ENCODE peak calls at places on chromosomes 3 and 15, in seven cellular contexts. I, N, C, V, Z, T and L are unnamed samples.
A peak's percentile ranks its signal among the peaks of the same experiment; 100 is the strongest.

GRCh38 chr3:69777582-69777967 is 38.3 kb downstream of the MITF start:
- DNase-seq in I (no peak), N (no peak), C (no peak), V (no peak), Z (no peak), T (no peak), L (no peak)

GRCh38 chr15:72939855-72940631 is 112.2 kb upstream of the NEO1 start:
- DNase-seq in I (no peak), N (no peak), C (no peak), V (no peak), Z (no peak), T (no peak), L (no peak)

GRCh38 chr15:58374147-58374546 is 57.6 kb upstream of the LIPC start:
- DNase-seq in I (no peak), N (no peak), C (no peak), V (no peak), Z (no peak), T (no peak), L (no peak)

GRCh38 chr3:9135930-9136525 is 113.4 kb downstream of the SRGAP3 start:
- DNase-seq in I (no peak), N (no peak), C (no peak), V (no peak), Z (peak; percentile 25), T (peak; percentile 93), L (no peak)

GRCh38 chr3:176376531-176376930 is 820.8 kb downstream of the TBL1XR1 start:
- DNase-seq in I (no peak), N (no peak), C (no peak), V (no peak), Z (no peak), T (no peak), L (no peak)

GRCh38 chr3:58568572-58569286 is 8.5 kb downstream of the FAM107A start:
- DNase-seq in I (peak; percentile 9), N (peak; percentile 63), C (peak; percentile 49), V (peak; percentile 70), Z (peak; percentile 80), T (peak; percentile 71), L (peak; percentile 90)

GRCh38 chr3:15399970-15400369 is 27.4 kb downstream of the METTL6 start:
- DNase-seq in I (no peak), N (no peak), C (no peak), V (no peak), Z (no peak), T (no peak), L (no peak)

GRCh38 chr3:139937674-139938279 is 2.8 kb downstream of the CLSTN2 start:
- DNase-seq in I (no peak), N (peak; percentile 34), C (no peak), V (peak; percentile 54), Z (peak; percentile 22), T (peak; percentile 48), L (no peak)

GRCh38 chr3:148036331-148036881 is 627.2 kb downstream of the ZIC1 start:
- DNase-seq in I (no peak), N (peak; percentile 36), C (no peak), V (no peak), Z (no peak), T (no peak), L (no peak)

GRCh38 chr3:179100652-179101051 is 29.0 kb upstream of the ZMAT3 start:
- DNase-seq in I (no peak), N (peak; percentile 50), C (no peak), V (no peak), Z (no peak), T (no peak), L (no peak)

GRCh38 chr15:98957655-98958054 is 49.9 kb downstream of the PGPEP1L start:
- DNase-seq in I (no peak), N (no peak), C (no peak), V (no peak), Z (no peak), T (no peak), L (no peak)

GRCh38 chr3:100971776-100972175 is 21.4 kb downstream of the ABI3BP start:
- DNase-seq in I (no peak), N (no peak), C (no peak), V (no peak), Z (no peak), T (no peak), L (no peak)

GRCh38 chr15:58520464-58520863 is 88.7 kb downstream of the LIPC start:
- DNase-seq in I (no peak), N (no peak), C (no peak), V (no peak), Z (no peak), T (no peak), L (no peak)

GRCh38 chr15:58179206-58179605 is 41.0 kb downstream of the AQP9 start:
- DNase-seq in I (no peak), N (peak; percentile 11), C (no peak), V (no peak), Z (no peak), T (no peak), L (no peak)

GRCh38 chr3:9226326-9226725 is 23.1 kb downstream of the SRGAP3 start:
- DNase-seq in I (no peak), N (peak; percentile 14), C (no peak), V (no peak), Z (no peak), T (no peak), L (no peak)

DNA sequence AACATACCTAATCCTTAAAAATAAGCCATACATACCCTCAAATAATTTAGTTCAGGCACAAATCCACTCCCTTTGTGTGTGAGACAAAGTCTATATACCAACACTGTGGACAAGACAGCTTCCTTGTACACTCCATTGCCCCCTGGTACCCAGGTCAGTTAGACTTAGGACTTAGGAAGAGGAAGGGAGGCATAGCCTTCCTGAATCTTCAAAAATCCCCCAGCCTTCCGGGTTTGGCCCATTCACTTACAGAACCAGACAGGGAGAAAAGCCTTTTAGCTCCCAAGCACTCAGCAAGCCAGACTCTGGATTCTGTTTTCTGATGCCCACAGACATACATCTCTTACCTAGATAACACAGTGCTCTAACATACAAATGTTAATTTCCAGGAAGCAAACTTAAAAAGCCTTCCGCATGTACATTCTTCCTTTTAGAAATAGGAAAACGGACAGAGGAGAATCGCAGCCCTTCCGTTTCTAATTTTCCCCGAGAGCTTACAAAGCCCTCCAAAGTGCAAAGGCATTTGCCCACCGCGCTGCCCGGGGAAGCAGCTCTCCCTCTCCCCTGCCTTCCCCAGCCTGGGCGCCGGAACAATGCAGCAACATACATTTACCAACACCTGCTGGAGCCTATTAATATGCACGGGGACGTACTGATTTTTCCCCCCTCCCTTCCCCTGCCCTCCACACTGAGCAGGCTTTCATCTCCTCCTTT is 442.1 kb downstream of the MAGI1 start:
- DNase-seq in I (no peak), N (no peak), C (no peak), V (no peak), Z (no peak), T (peak; percentile 49), L (no peak)
- H3K4me3 ChIP-seq in I (peak overlapping the region; percentile 19), N (peak overlapping the region; percentile 19), C (no peak overlapping the region), V (peak overlapping the region; percentile 42), Z (peak overlapping the region; percentile 53), T (peak overlapping the region; percentile 69), L (no peak overlapping the region)

DNA sequence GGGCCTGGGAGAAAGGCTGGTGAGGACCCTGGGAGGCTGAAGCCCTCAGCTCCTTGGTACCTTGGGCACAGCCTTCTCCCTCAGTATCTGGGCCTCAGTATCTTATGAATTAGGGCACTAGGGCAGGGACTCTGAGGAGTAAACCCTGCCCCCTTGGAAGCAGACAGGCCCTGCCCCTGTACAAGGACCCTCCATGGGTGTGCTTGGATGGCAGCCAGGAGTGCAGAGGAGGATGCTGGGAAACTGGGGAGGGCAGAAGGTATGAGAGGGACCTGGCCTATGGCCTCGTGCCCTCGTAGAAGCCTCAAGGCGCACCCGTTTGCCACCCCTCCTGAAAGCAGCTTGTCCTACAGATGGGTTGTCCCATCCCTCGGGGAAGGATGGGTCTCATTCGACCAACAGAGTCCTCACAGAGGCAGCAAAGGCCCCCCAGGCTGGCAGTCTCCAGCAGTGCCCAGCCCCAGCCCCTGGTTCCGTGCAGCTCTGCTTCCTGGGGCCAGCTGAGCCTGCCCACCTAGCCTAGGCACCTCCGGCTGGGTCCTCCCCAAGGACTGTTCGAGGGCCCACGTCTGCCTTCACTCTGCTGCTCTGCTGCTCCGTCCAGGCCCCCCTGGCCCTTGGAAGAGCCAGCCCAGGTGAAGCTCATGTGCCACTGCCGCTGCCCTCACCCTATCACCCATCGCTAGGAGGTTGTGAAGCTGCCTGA is 15.3 kb upstream of the SEMA3F start:
- DNase-seq in I (no peak), N (no peak), C (no peak), V (no peak), Z (no peak), T (no peak), L (no peak)
- H3K27ac ChIP-seq in I (no peak overlapping the region), N (no peak overlapping the region), C (no peak overlapping the region), V (no peak overlapping the region), Z (no peak overlapping the region), T (no peak overlapping the region), L (no peak overlapping the region)

GRCh38 chr3:104610730-104611652 is 755.7 kb upstream of the ALCAM start:
- DNase-seq in I (no peak), N (no peak), C (no peak), V (no peak), Z (no peak), T (no peak), L (no peak)

GRCh38 chr3:104614564-104614963 is 752.1 kb upstream of the ALCAM start:
- DNase-seq in I (no peak), N (no peak), C (no peak), V (no peak), Z (no peak), T (no peak), L (no peak)

GRCh38 chr3:104606812-104607211 is 759.9 kb upstream of the ALCAM start:
- DNase-seq in I (no peak), N (no peak), C (no peak), V (no peak), Z (no peak), T (no peak), L (no peak)

DNA sequence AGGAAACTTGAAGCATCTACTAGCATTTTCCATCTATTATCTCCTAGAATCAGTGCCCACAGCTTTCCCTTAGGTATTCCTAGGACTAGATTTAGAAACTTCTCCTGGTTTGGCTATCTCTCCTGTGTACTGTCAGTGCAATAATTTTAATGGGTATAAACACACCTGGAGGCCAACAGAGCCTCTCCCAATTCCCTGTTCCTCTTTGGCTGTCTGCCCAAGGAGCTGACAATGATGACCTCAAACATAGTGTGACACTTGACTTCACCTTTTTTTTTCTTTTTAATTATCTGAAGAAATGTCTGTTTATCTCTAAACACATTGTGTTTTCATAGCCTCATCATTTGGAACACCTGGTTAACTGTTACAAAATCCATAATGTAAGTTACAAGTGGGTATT is 754.5 kb upstream of the ALCAM start:
- DNase-seq in I (no peak), N (no peak), C (no peak), V (no peak), Z (no peak), T (no peak), L (no peak)
- H3K4me1 ChIP-seq in I (peaks cover 8% of the 10 kb centered on the region), N (no peaks in the 10 kb centered on the region), C (no peaks in the 10 kb centered on the region), V (no peaks in the 10 kb centered on the region), Z (no peaks in the 10 kb centered on the region), T (peaks cover 6% of the 10 kb centered on the region), L (no peaks in the 10 kb centered on the region)

GRCh38 chr3:156630773-156631093 is 43.7 kb upstream of the TIPARP start:
- DNase-seq in I (no peak), N (no peak), C (no peak), V (no peak), Z (no peak), T (no peak), L (no peak)

GRCh38 chr3:156628095-156628690 is 46.2 kb upstream of the TIPARP start:
- DNase-seq in I (no peak), N (peak; percentile 22), C (no peak), V (no peak), Z (no peak), T (no peak), L (no peak)

GRCh38 chr3:156631323-156631722 is 43.1 kb upstream of the TIPARP start:
- DNase-seq in I (no peak), N (no peak), C (no peak), V (no peak), Z (no peak), T (no peak), L (no peak)

GRCh38 chr3:156630081-156630772 is 44.2 kb upstream of the TIPARP start:
- DNase-seq in I (no peak), N (peak; percentile 45), C (no peak), V (no peak), Z (no peak), T (peak; percentile 19), L (no peak)

GRCh38 chr3:156628836-156629618 is 45.4 kb upstream of the TIPARP start:
- DNase-seq in I (no peak), N (no peak), C (no peak), V (no peak), Z (no peak), T (no peak), L (no peak)
- H3K4me3 ChIP-seq in I (no peak overlapping the region), N (no peak overlapping the region), C (no peak overlapping the region), V (no peak overlapping the region), Z (no peak overlapping the region), T (no peak overlapping the region), L (no peak overlapping the region)